ENCODE peak calls at places on chromosomes 13 and 19, in seven cellular contexts. One of them, this sample, is unnamed.

GRCh38 chr19:6694147-6694815 is 24.3 kb upstream of the TNFSF14 start:
- DNase-seq in stimulated activated CD4-positive, alpha-beta T cell treated with anti-CD3 and anti-CD28 coated beads, Interleukin-4, amount 100 ng/mL, for 48 hours: no peak
- DNase-seq in AG09309: no peak
- DNase-seq in T-cell: no peak
- DNase-seq in LHCN-M2: no peak
- DNase-seq in H54: no peak
- DNase-seq in naive thymus-derived CD8-positive, alpha-beta T cell: no peak
- DNase-seq in this sample: no peak

GRCh38 chr13:97057196-97057595 is 62.9 kb upstream of the OXGR1 start:
- DNase-seq in stimulated activated CD4-positive, alpha-beta T cell treated with anti-CD3 and anti-CD28 coated beads, Interleukin-4, amount 100 ng/mL, for 48 hours: no peak
- DNase-seq in AG09309: no peak
- DNase-seq in T-cell: no peak
- DNase-seq in LHCN-M2: no peak
- DNase-seq in H54: no peak
- DNase-seq in naive thymus-derived CD8-positive, alpha-beta T cell: no peak
- DNase-seq in this sample: no peak

GRCh38 chr13:38693168-38693567 is 6.3 kb downstream of the FREM2 start:
- DNase-seq in stimulated activated CD4-positive, alpha-beta T cell treated with anti-CD3 and anti-CD28 coated beads, Interleukin-4, amount 100 ng/mL, for 48 hours: no peak
- DNase-seq in AG09309: no peak
- DNase-seq in T-cell: no peak
- DNase-seq in LHCN-M2: no peak
- DNase-seq in H54: no peak
- DNase-seq in naive thymus-derived CD8-positive, alpha-beta T cell: no peak
- DNase-seq in this sample: no peak

GRCh38 chr13:51681037-51681678 is 96.9 kb downstream of the WDFY2 start:
- DNase-seq in stimulated activated CD4-positive, alpha-beta T cell treated with anti-CD3 and anti-CD28 coated beads, Interleukin-4, amount 100 ng/mL, for 48 hours: no peak
- DNase-seq in AG09309: peak; percentile 53
- DNase-seq in T-cell: no peak
- DNase-seq in LHCN-M2: peak; percentile 81
- DNase-seq in H54: no peak
- DNase-seq in naive thymus-derived CD8-positive, alpha-beta T cell: no peak
- DNase-seq in this sample: peak; percentile 57

GRCh38 chr13:20550799-20551198 is 16.2 kb upstream of the IFT88 start:
- DNase-seq in stimulated activated CD4-positive, alpha-beta T cell treated with anti-CD3 and anti-CD28 coated beads, Interleukin-4, amount 100 ng/mL, for 48 hours: no peak
- DNase-seq in AG09309: no peak
- DNase-seq in T-cell: no peak
- DNase-seq in LHCN-M2: peak; percentile 24
- DNase-seq in H54: no peak
- DNase-seq in naive thymus-derived CD8-positive, alpha-beta T cell: no peak
- DNase-seq in this sample: no peak

GRCh38 chr13:34571716-34572115 is 370.4 kb upstream of the NBEA start:
- DNase-seq in stimulated activated CD4-positive, alpha-beta T cell treated with anti-CD3 and anti-CD28 coated beads, Interleukin-4, amount 100 ng/mL, for 48 hours: no peak
- DNase-seq in AG09309: no peak
- DNase-seq in T-cell: no peak
- DNase-seq in LHCN-M2: no peak
- DNase-seq in H54: no peak
- DNase-seq in naive thymus-derived CD8-positive, alpha-beta T cell: no peak
- DNase-seq in this sample: no peak

GRCh38 chr13:52849727-52850395 is 1.4 kb upstream of the PCDH8 start:
- DNase-seq in stimulated activated CD4-positive, alpha-beta T cell treated with anti-CD3 and anti-CD28 coated beads, Interleukin-4, amount 100 ng/mL, for 48 hours: no peak
- DNase-seq in AG09309: no peak
- DNase-seq in T-cell: no peak
- DNase-seq in LHCN-M2: no peak
- DNase-seq in H54: no peak
- DNase-seq in naive thymus-derived CD8-positive, alpha-beta T cell: no peak
- DNase-seq in this sample: no peak

GRCh38 chr13:65889368-65889767 is 1340.8 kb downstream of the PCDH9 start:
- DNase-seq in stimulated activated CD4-positive, alpha-beta T cell treated with anti-CD3 and anti-CD28 coated beads, Interleukin-4, amount 100 ng/mL, for 48 hours: no peak
- DNase-seq in AG09309: no peak
- DNase-seq in T-cell: no peak
- DNase-seq in LHCN-M2: peak; percentile 44
- DNase-seq in H54: no peak
- DNase-seq in naive thymus-derived CD8-positive, alpha-beta T cell: no peak
- DNase-seq in this sample: no peak

GRCh38 chr13:39408512-39408911 is 194.5 kb downstream of the LHFPL6 start:
- DNase-seq in stimulated activated CD4-positive, alpha-beta T cell treated with anti-CD3 and anti-CD28 coated beads, Interleukin-4, amount 100 ng/mL, for 48 hours: no peak
- DNase-seq in AG09309: no peak
- DNase-seq in T-cell: no peak
- DNase-seq in LHCN-M2: no peak
- DNase-seq in H54: no peak
- DNase-seq in naive thymus-derived CD8-positive, alpha-beta T cell: no peak
- DNase-seq in this sample: no peak

GRCh38 chr19:50759886-50760285 is 10.4 kb upstream of the GPR32 start:
- DNase-seq in stimulated activated CD4-positive, alpha-beta T cell treated with anti-CD3 and anti-CD28 coated beads, Interleukin-4, amount 100 ng/mL, for 48 hours: no peak
- DNase-seq in AG09309: no peak
- DNase-seq in T-cell: no peak
- DNase-seq in LHCN-M2: peak; percentile 27
- DNase-seq in H54: no peak
- DNase-seq in naive thymus-derived CD8-positive, alpha-beta T cell: no peak
- DNase-seq in this sample: peak; percentile 4